ENCODE peak calls at places on chromosomes 7 and 10, in ten cellular contexts. One of them, this sample, is unnamed.

GRCh38 chr10:20040012-20040411 is 223.8 kb downstream of the PLXDC2 start:
- DNase-seq in upper lobe of right lung: no peak
- DNase-seq in kidney: no peak
- DNase-seq in PC-3: no peak
- DNase-seq in H1: no peak
- DNase-seq in hepatocyte: peak; percentile 6
- DNase-seq in transverse colon: no peak
- DNase-seq in left ventricle myocardium inferior: no peak
- DNase-seq in astrocyte: no peak
- DNase-seq in Karpas-422: no peak
- DNase-seq in this sample: peak; percentile 58

GRCh38 chr7:55099086-55099831 is 80.4 kb downstream of the EGFR start:
- DNase-seq in upper lobe of right lung: no peak
- DNase-seq in kidney: no peak
- DNase-seq in PC-3: no peak
- DNase-seq in H1: no peak
- DNase-seq in hepatocyte: no peak
- DNase-seq in transverse colon: no peak
- DNase-seq in left ventricle myocardium inferior: peak; percentile 63
- DNase-seq in astrocyte: no peak
- DNase-seq in Karpas-422: no peak
- DNase-seq in this sample: no peak

GRCh38 chr7:44463169-44463808 is 27.2 kb downstream of the NUDCD3 start:
- DNase-seq in upper lobe of right lung: no peak
- DNase-seq in kidney: no peak
- DNase-seq in PC-3: peak; percentile 22
- DNase-seq in H1: no peak
- DNase-seq in hepatocyte: no peak
- DNase-seq in transverse colon: no peak
- DNase-seq in left ventricle myocardium inferior: no peak
- DNase-seq in astrocyte: no peak
- DNase-seq in Karpas-422: peak; percentile 68
- DNase-seq in this sample: no peak

GRCh38 chr10:103273026-103273425 is 3.9 kb upstream of the INA start:
- DNase-seq in upper lobe of right lung: no peak
- DNase-seq in kidney: no peak
- DNase-seq in PC-3: peak; percentile 97
- DNase-seq in H1: no peak
- DNase-seq in hepatocyte: peak; percentile 16
- DNase-seq in transverse colon: no peak
- DNase-seq in left ventricle myocardium inferior: no peak
- DNase-seq in astrocyte: peak; percentile 97
- DNase-seq in Karpas-422: no peak
- DNase-seq in this sample: peak; percentile 75

GRCh38 chr7:116955801-116956514 is 2.7 kb downstream of the ST7 start:
- DNase-seq in upper lobe of right lung: no peak
- DNase-seq in kidney: no peak
- DNase-seq in PC-3: no peak
- DNase-seq in H1: no peak
- DNase-seq in hepatocyte: no peak
- DNase-seq in transverse colon: no peak
- DNase-seq in left ventricle myocardium inferior: no peak
- DNase-seq in astrocyte: peak; percentile 41
- DNase-seq in Karpas-422: no peak
- DNase-seq in this sample: no peak

GRCh38 chr7:81161459-81162075 is 242.7 kb upstream of the SEMA3C start:
- DNase-seq in upper lobe of right lung: no peak
- DNase-seq in kidney: no peak
- DNase-seq in PC-3: peak; percentile 90
- DNase-seq in H1: no peak
- DNase-seq in hepatocyte: peak; percentile 58
- DNase-seq in transverse colon: no peak
- DNase-seq in left ventricle myocardium inferior: no peak
- DNase-seq in astrocyte: peak; percentile 99
- DNase-seq in Karpas-422: no peak
- DNase-seq in this sample: no peak

GRCh38 chr7:66055321-66055956 is 20.2 kb upstream of the ASL start:
- DNase-seq in upper lobe of right lung: no peak
- DNase-seq in kidney: no peak
- DNase-seq in PC-3: no peak
- DNase-seq in H1: no peak
- DNase-seq in hepatocyte: no peak
- DNase-seq in transverse colon: no peak
- DNase-seq in left ventricle myocardium inferior: no peak
- DNase-seq in astrocyte: peak; percentile 40
- DNase-seq in Karpas-422: no peak
- DNase-seq in this sample: no peak

GRCh38 chr7:95493247-95493646 is 7.5 kb downstream of the ASB4 start:
- DNase-seq in upper lobe of right lung: no peak
- DNase-seq in kidney: no peak
- DNase-seq in PC-3: peak; percentile 74
- DNase-seq in H1: no peak
- DNase-seq in hepatocyte: no peak
- DNase-seq in transverse colon: no peak
- DNase-seq in left ventricle myocardium inferior: no peak
- DNase-seq in astrocyte: peak; percentile 48
- DNase-seq in Karpas-422: no peak
- DNase-seq in this sample: no peak

GRCh38 chr7:99267530-99268360 is 4.9 kb upstream of the MYH16 start:
- DNase-seq in upper lobe of right lung: no peak
- DNase-seq in kidney: no peak
- DNase-seq in PC-3: peak; percentile 92
- DNase-seq in H1: no peak
- DNase-seq in hepatocyte: peak; percentile 48
- DNase-seq in transverse colon: no peak
- DNase-seq in left ventricle myocardium inferior: no peak
- DNase-seq in astrocyte: peak; percentile 90
- DNase-seq in Karpas-422: no peak
- DNase-seq in this sample: peak; percentile 72

GRCh38 chr10:20485554-20485953 is 411.6 kb downstream of the NEBL start:
- DNase-seq in upper lobe of right lung: no peak
- DNase-seq in kidney: no peak
- DNase-seq in PC-3: no peak
- DNase-seq in H1: no peak
- DNase-seq in hepatocyte: no peak
- DNase-seq in transverse colon: no peak
- DNase-seq in left ventricle myocardium inferior: no peak
- DNase-seq in astrocyte: no peak
- DNase-seq in Karpas-422: no peak
- DNase-seq in this sample: no peak

DNA sequence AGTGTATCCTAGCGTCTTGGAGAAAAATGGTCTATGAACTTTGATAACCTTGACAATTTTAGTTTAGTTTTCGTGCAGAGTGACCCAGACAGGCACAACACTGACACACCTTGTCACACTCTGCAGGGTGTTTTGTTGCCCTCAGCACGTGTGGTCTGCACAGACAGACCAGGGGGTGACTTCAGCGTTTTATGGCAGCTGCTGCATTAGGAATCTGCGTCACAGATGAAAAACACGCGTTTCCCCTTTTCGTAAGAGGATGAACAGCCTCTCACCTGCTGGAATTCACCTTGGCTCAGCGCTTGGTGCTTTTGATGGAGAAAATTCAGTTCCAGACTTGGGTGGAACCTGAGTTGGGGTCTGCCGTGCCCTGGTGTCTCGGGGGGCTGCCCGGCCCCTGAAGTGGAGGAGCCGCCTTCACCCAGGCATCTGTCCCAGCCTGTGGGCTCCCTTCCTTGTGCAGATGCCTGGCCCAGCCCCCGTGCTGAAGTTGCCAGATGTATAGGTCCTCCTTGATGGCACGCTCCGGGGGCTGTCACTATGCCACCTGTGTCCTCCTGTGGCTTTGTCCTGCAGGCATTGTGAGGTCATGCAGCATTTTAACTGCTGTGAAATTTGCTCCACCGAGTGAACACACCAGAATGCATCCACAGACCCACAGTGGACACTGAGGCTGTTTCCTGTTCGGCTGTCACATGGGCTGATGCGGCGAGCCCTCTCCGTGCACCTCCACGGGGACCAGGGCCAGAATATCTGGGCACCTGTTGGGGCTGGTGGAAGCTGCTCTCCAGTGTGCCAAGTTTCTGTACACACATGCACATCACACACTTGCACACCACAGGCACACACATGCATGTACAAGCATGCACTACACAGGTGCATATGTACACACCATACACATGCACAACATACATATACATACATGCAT is 18.3 kb downstream of the INPP5A start:
- DNase-seq in upper lobe of right lung: peak; percentile 61
- DNase-seq in kidney: peak; percentile 73
- DNase-seq in PC-3: no peak
- DNase-seq in H1: no peak
- DNase-seq in hepatocyte: no peak
- DNase-seq in transverse colon: no peak
- DNase-seq in left ventricle myocardium inferior: peak; percentile 18
- DNase-seq in astrocyte: no peak
- DNase-seq in Karpas-422: peak; percentile 79
- DNase-seq in this sample: no peak
- H3K4me1 ChIP-seq in upper lobe of right lung: peaks cover 12% of the 10 kb centered on the region
- H3K4me1 ChIP-seq in kidney: peaks cover 19% of the 10 kb centered on the region
- H3K4me1 ChIP-seq in PC-3: no peaks in the 10 kb centered on the region
- H3K4me1 ChIP-seq in H1: no peaks in the 10 kb centered on the region
- H3K4me1 ChIP-seq in hepatocyte: peaks cover 5% of the 10 kb centered on the region
- H3K4me1 ChIP-seq in transverse colon: peaks cover 4% of the 10 kb centered on the region
- H3K4me1 ChIP-seq in left ventricle myocardium inferior: peaks cover 69% of the 10 kb centered on the region
- H3K4me1 ChIP-seq in astrocyte: peaks cover 6% of the 10 kb centered on the region
- H3K4me1 ChIP-seq in Karpas-422: peaks cover 69% of the 10 kb centered on the region
- H3K4me1 ChIP-seq in this sample: peaks cover 13% of the 10 kb centered on the region

GRCh38 chr10:128877936-128878335 is 589.1 kb upstream of the MGMT start:
- DNase-seq in upper lobe of right lung: no peak
- DNase-seq in kidney: no peak
- DNase-seq in PC-3: no peak
- DNase-seq in H1: no peak
- DNase-seq in hepatocyte: no peak
- DNase-seq in transverse colon: no peak
- DNase-seq in left ventricle myocardium inferior: no peak
- DNase-seq in astrocyte: no peak
- DNase-seq in Karpas-422: no peak
- DNase-seq in this sample: no peak

GRCh38 chr10:128880221-128880620 is 586.8 kb upstream of the MGMT start:
- DNase-seq in upper lobe of right lung: no peak
- DNase-seq in kidney: no peak
- DNase-seq in PC-3: no peak
- DNase-seq in H1: no peak
- DNase-seq in hepatocyte: no peak
- DNase-seq in transverse colon: no peak
- DNase-seq in left ventricle myocardium inferior: no peak
- DNase-seq in astrocyte: no peak
- DNase-seq in Karpas-422: no peak
- DNase-seq in this sample: no peak

GRCh38 chr10:128881086-128881485 is 586.0 kb upstream of the MGMT start:
- DNase-seq in upper lobe of right lung: no peak
- DNase-seq in kidney: no peak
- DNase-seq in PC-3: no peak
- DNase-seq in H1: no peak
- DNase-seq in hepatocyte: no peak
- DNase-seq in transverse colon: no peak
- DNase-seq in left ventricle myocardium inferior: no peak
- DNase-seq in astrocyte: no peak
- DNase-seq in Karpas-422: no peak
- DNase-seq in this sample: no peak

GRCh38 chr10:128879030-128879429 is 588.0 kb upstream of the MGMT start:
- DNase-seq in upper lobe of right lung: no peak
- DNase-seq in kidney: no peak
- DNase-seq in PC-3: no peak
- DNase-seq in H1: no peak
- DNase-seq in hepatocyte: no peak
- DNase-seq in transverse colon: no peak
- DNase-seq in left ventricle myocardium inferior: no peak
- DNase-seq in astrocyte: no peak
- DNase-seq in Karpas-422: no peak
- DNase-seq in this sample: no peak

GRCh38 chr10:128879441-128880175 is 587.4 kb upstream of the MGMT start:
- DNase-seq in upper lobe of right lung: no peak
- DNase-seq in kidney: no peak
- DNase-seq in PC-3: no peak
- DNase-seq in H1: no peak
- DNase-seq in hepatocyte: no peak
- DNase-seq in transverse colon: no peak
- DNase-seq in left ventricle myocardium inferior: no peak
- DNase-seq in astrocyte: no peak
- DNase-seq in Karpas-422: no peak
- DNase-seq in this sample: no peak
- H3K36me3 ChIP-seq in upper lobe of right lung: no peaks in the 10 kb centered on the region
- H3K36me3 ChIP-seq in kidney: no peaks in the 10 kb centered on the region
- H3K36me3 ChIP-seq in PC-3: no peaks in the 10 kb centered on the region
- H3K36me3 ChIP-seq in H1: no peaks in the 10 kb centered on the region
- H3K36me3 ChIP-seq in hepatocyte: no peaks in the 10 kb centered on the region
- H3K36me3 ChIP-seq in transverse colon: no peaks in the 10 kb centered on the region
- H3K36me3 ChIP-seq in left ventricle myocardium inferior: no peaks in the 10 kb centered on the region
- H3K36me3 ChIP-seq in astrocyte: no peaks in the 10 kb centered on the region
- H3K36me3 ChIP-seq in Karpas-422: no peaks in the 10 kb centered on the region
- H3K36me3 ChIP-seq in this sample: no peaks in the 10 kb centered on the region

DNA sequence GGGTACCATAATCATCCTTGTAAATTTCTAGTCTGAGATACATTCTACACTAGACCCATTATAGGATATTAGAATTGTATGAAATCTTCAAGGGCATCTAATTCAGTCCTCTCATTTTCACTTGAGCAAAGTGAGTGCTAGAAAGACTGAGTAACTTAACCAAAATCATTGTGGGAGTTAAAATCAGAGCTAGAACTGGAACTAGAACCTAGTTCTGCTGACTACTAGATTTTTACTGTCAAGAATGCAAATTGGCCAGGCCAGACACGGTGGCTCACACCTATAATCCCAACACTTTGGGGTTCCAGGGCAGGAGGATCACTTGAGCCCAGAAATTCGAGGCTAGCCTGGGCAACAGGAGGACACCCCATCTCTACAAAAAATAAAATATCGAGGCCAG is 53.9 kb downstream of the ADD3 start:
- DNase-seq in upper lobe of right lung: no peak
- DNase-seq in kidney: no peak
- DNase-seq in PC-3: no peak
- DNase-seq in H1: no peak
- DNase-seq in hepatocyte: no peak
- DNase-seq in transverse colon: no peak
- DNase-seq in left ventricle myocardium inferior: no peak
- DNase-seq in astrocyte: no peak
- DNase-seq in Karpas-422: no peak
- DNase-seq in this sample: no peak
- H3K4me1 ChIP-seq in upper lobe of right lung: peaks cover 36% of the 10 kb centered on the region
- H3K4me1 ChIP-seq in kidney: peaks cover 8% of the 10 kb centered on the region
- H3K4me1 ChIP-seq in PC-3: no peaks in the 10 kb centered on the region
- H3K4me1 ChIP-seq in H1: no peaks in the 10 kb centered on the region
- H3K4me1 ChIP-seq in hepatocyte: peaks cover 25% of the 10 kb centered on the region
- H3K4me1 ChIP-seq in transverse colon: no peaks in the 10 kb centered on the region
- H3K4me1 ChIP-seq in left ventricle myocardium inferior: peaks cover 95% of the 10 kb centered on the region
- H3K4me1 ChIP-seq in astrocyte: peaks cover 9% of the 10 kb centered on the region
- H3K4me1 ChIP-seq in Karpas-422: no peaks in the 10 kb centered on the region
- H3K4me1 ChIP-seq in this sample: no peaks in the 10 kb centered on the region

DNA sequence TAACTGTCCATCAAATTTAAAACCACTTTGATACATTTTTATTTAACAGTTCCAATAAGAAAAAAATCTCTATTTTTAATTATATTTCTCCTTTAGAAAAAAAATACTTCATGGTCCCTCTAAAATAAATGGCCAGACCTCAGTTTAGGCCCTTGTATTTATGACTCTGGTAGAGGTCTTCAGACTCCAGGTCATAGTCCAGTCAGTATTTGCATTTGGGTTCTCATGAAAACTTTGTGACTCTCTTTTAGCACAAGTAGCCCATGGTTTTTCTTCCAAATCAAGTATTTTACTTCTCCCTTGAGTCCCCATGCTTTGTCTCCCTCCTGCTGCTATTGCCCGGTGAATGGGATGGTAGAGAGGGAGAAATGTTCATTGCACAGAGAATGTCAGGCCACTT is 5.5 kb upstream of the SEMA4G start:
- DNase-seq in upper lobe of right lung: no peak
- DNase-seq in kidney: no peak
- DNase-seq in PC-3: no peak
- DNase-seq in H1: no peak
- DNase-seq in hepatocyte: no peak
- DNase-seq in transverse colon: no peak
- DNase-seq in left ventricle myocardium inferior: no peak
- DNase-seq in astrocyte: no peak
- DNase-seq in Karpas-422: no peak
- DNase-seq in this sample: no peak
- H3K36me3 ChIP-seq in upper lobe of right lung: peaks cover 66% of the 10 kb centered on the region
- H3K36me3 ChIP-seq in kidney: peaks cover 7% of the 10 kb centered on the region
- H3K36me3 ChIP-seq in PC-3: peaks cover 17% of the 10 kb centered on the region
- H3K36me3 ChIP-seq in H1: peaks cover 2% of the 10 kb centered on the region
- H3K36me3 ChIP-seq in hepatocyte: no peaks in the 10 kb centered on the region
- H3K36me3 ChIP-seq in transverse colon: no peaks in the 10 kb centered on the region
- H3K36me3 ChIP-seq in left ventricle myocardium inferior: peaks cover 71% of the 10 kb centered on the region
- H3K36me3 ChIP-seq in astrocyte: peaks cover 40% of the 10 kb centered on the region
- H3K36me3 ChIP-seq in Karpas-422: peaks cover 27% of the 10 kb centered on the region
- H3K36me3 ChIP-seq in this sample: no peaks in the 10 kb centered on the region

This sample was measured in adrenal gland.